ENCODE peak calls at places on chromosomes 5 and 9, in ten cellular contexts. T is heart right ventricle, F is brain microvascular endothelial cell, P is mucosa of descending colon, B is LNCaP clone FGC, N is transverse colon, G is endodermal cell, J is HCT116, S is endothelial cell of umbilical vein, D is cardiac muscle cell. Z is an unnamed sample.

GRCh38 chr5:155987261-155987810 is 339.6 kb upstream of the SGCD start:
- DNase-seq in T (no peak), P (no peak), B (no peak), N (no peak), S (no peak), D (no peak), J (no peak), G (no peak), F (no peak), Z (no peak)

GRCh38 chr9:130206579-130206978 is 34.4 kb downstream of the NCS1 start:
- DNase-seq in D (no peak), F (no peak), T (no peak), P (no peak), S (no peak), B (no peak), J (no peak), G (no peak), N (no peak), Z (no peak)

GRCh38 chr9:366620-367019 is 152.0 kb downstream of the DOCK8 start:
- DNase-seq in G (peak; percentile 67), T (no peak), F (no peak), P (no peak), S (no peak), B (no peak), D (no peak), J (no peak), N (no peak), Z (no peak)

GRCh38 chr5:56698463-56699381 is 116.6 kb upstream of the MAP3K1 start:
- DNase-seq in S (no peak), F (no peak), G (no peak), D (peak; percentile 57), P (no peak), T (no peak), B (no peak), N (no peak), J (no peak), Z (no peak)

GRCh38 chr9:90025816-90026215 is 421.0 kb downstream of the GADD45G start:
- DNase-seq in D (no peak), F (peak; percentile 14), P (no peak), J (no peak), N (no peak), G (no peak), T (no peak), S (no peak), B (no peak), Z (peak; percentile 1)

GRCh38 chr9:125700791-125701190 is 6.2 kb downstream of the MAPKAP1 start:
- DNase-seq in G (peak; percentile 72), J (no peak), P (no peak), N (no peak), B (no peak), F (no peak), D (no peak), T (no peak), S (no peak), Z (peak; percentile 41)

GRCh38 chr5:151082976-151083651 is 2.3 kb upstream of the TNIP1 start:
- DNase-seq in T (no peak), J (no peak), S (no peak), B (no peak), P (peak; percentile 87), G (no peak), D (no peak), F (no peak), N (peak; percentile 83), Z (no peak)

GRCh38 chr9:77865385-77865784 is 166.2 kb downstream of the GNAQ start:
- DNase-seq in P (peak; percentile 55), D (no peak), T (no peak), F (no peak), J (no peak), S (no peak), G (no peak), N (peak; percentile 68), B (no peak), Z (no peak)

GRCh38 chr5:17180330-17180843 is 37.0 kb upstream of the BASP1 start:
- DNase-seq in D (no peak), P (no peak), G (peak; percentile 61), F (no peak), N (no peak), J (no peak), T (no peak), B (no peak), S (no peak), Z (peak; percentile 23)

GRCh38 chr5:142358121-142358520 is 33.3 kb upstream of the SPRY4 start:
- DNase-seq in D (no peak), S (no peak), G (peak; percentile 49), F (no peak), N (no peak), P (peak; percentile 5), J (no peak), B (no peak), T (no peak), Z (no peak)

GRCh38 chr9:78821126-78821822 is 524.3 kb downstream of the PSAT1 start:
- DNase-seq in N (no peak), B (peak; percentile 22), D (peak; percentile 34), P (no peak), G (no peak), T (no peak), F (peak; percentile 12), J (peak; percentile 24), S (peak; percentile 55), Z (peak; percentile 30)

GRCh38 chr9:73775757-73776156 is 624.1 kb downstream of the ANXA1 start:
- DNase-seq in J (no peak), N (no peak), S (no peak), T (no peak), P (no peak), G (no peak), D (no peak), B (no peak), F (no peak), Z (no peak)

GRCh38 chr5:10684303-10685086 is 76.5 kb downstream of the DAP start:
- DNase-seq in J (no peak), N (no peak), S (no peak), P (no peak), F (no peak), T (no peak), G (no peak), D (no peak), B (no peak), Z (no peak)

GRCh38 chr9:133133680-133134418 is 12.8 kb upstream of the RALGDS start:
- DNase-seq in T (peak; percentile 93), B (peak; percentile 87), P (peak; percentile 96), F (peak; percentile 97), J (peak; percentile 89), G (peak; percentile 91), D (peak; percentile 48), S (peak; percentile 98), N (peak; percentile 95), Z (peak; percentile 97)

GRCh38 chr5:75512383-75513074 is 838 bp downstream of the POLK start:
- DNase-seq in S (no peak), F (no peak), J (no peak), P (no peak), B (no peak), G (no peak), T (no peak), D (no peak), N (no peak), Z (peak; percentile 21)
- H3K4me3 ChIP-seq in S (peak overlapping the region; percentile 91), F (peak overlapping the region; percentile 90), J (peak overlapping the region; percentile 90), P (peak overlapping the region; percentile 27), B (peak overlapping the region; percentile 86), G (peak overlapping the region; percentile 98), T (peak overlapping the region; percentile 91), D (peak overlapping the region; percentile 59), N (peak overlapping the region; percentile 80), Z (peak overlapping the region; percentile 82)

DNA sequence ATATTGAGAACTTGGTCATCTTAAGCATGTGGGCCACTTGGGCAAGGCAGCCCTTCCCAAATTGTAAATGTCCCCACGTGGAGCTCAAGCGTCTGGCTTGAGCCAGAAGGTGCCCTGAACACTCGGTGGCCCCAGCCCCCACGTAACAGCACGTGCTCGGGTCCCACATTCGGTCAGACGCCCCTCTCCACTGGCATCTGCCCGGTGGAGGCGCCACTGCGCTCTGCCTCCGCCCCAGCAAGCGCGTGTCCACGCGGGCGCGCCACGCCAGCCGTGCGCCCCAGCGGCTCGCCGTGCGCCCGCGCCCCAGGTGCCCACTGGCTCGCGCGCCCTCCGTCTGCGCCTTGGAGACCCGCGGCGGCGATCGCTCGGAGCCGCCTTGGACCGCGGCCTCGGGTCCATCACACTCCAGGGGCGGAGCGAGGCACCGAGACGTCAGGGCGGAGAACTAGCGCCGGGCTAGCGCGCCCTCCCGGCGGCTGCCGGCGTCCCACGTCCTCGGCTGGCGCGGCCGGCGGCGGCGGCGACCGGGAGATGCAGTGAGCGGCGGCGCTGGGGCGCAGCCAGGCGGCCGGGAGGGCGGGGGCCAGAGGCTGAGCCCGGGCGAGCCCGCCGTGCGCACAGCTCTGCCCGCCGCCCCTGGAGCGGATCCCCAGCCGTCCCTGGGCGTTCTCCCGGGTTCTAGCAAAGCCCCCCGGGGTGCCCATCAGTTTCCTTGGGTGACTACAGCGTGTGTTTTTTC is at the start of gene PALM2AKAP2:
- DNase-seq in F (peak; percentile 46), B (no peak), S (no peak), N (peak; percentile 41), J (no peak), G (peak; percentile 90), P (peak; percentile 51), T (peak; percentile 70), D (peak; percentile 91), Z (peak; percentile 73)
- TF ChIP-seq CTCF in F (peak; percentile 49), B (peak; percentile 38), S (no peak), N (no peak), J (no peak), G (peak; percentile 58), P (no peak), T (peak; percentile 43), D (peak; percentile 27), Z (peak; percentile 10)

GRCh38 chr5:134006119-134006514 is 1.3 kb upstream of the VDAC1 start:
- DNase-seq in B (no peak), G (peak; percentile 70), N (no peak), S (no peak), T (no peak), P (no peak), F (no peak), J (no peak), D (no peak), Z (no peak)
- H3K4me3 ChIP-seq in B (peak overlapping the region; percentile 76), G (peak overlapping the region; percentile 83), N (peak overlapping the region; percentile 90), S (no peak overlapping the region), T (peak overlapping the region; percentile 79), P (no peak overlapping the region), F (peak overlapping the region; percentile 82), J (peak overlapping the region; percentile 82), D (peak overlapping the region; percentile 86), Z (peak overlapping the region; percentile 68)

GRCh38 chr5:136056771-136057335 is 28.1 kb downstream of the TGFBI start:
- DNase-seq in D (no peak), S (no peak), P (no peak), T (no peak), F (no peak), N (no peak), G (no peak), J (no peak), B (no peak), Z (no peak)

GRCh38 chr5:136056336-136056735 is 27.5 kb downstream of the TGFBI start:
- DNase-seq in B (no peak), G (no peak), T (no peak), J (no peak), N (no peak), D (no peak), F (no peak), P (no peak), S (no peak), Z (no peak)

GRCh38 chr5:136058972-136059354 is 30.2 kb downstream of the TGFBI start:
- DNase-seq in N (no peak), S (no peak), G (no peak), D (no peak), J (no peak), F (no peak), B (no peak), P (no peak), T (no peak), Z (no peak)

GRCh38 chr5:136057401-136057951 is 28.7 kb downstream of the TGFBI start:
- DNase-seq in G (no peak), T (no peak), F (peak; percentile 53), D (no peak), B (no peak), S (no peak), J (no peak), N (no peak), P (no peak), Z (no peak)

GRCh38 chr5:136058031-136058971 is 29.5 kb downstream of the TGFBI start:
- DNase-seq in G (peak; percentile 81), T (peak; percentile 69), D (no peak), F (peak; percentile 98), N (peak; percentile 54), P (no peak), J (peak; percentile 35), S (peak; percentile 77), B (peak; percentile 37), Z (peak; percentile 99)
- TF ChIP-seq CTCF in G (peak; percentile 75), T (peak; percentile 37), D (peak; percentile 64), F (peak; percentile 71), N (peak; percentile 15), P (no peak), J (peak; percentile 52), S (peak; percentile 34), B (no peak), Z (peak; percentile 83)

Z was measured in AG10803.